ENCODE peak calls at places on chromosomes 11 and 22, in five cellular contexts. N is endothelial cell of umbilical vein, M is T47D, Z is type B pancreatic cell, S is NCI-H2081 treated with DMSO at 0.1 percent for 48 hours. K is an unnamed sample.

GRCh38 chr11:34318111-34319037 is 39.4 kb downstream of the ABTB2 start:
- DNase-seq in M (no peak), S (no peak), N (no peak), Z (no peak), K (no peak)

GRCh38 chr22:39179841-39180335 is 27.4 kb upstream of the CBX7 start:
- DNase-seq in M (no peak), S (no peak), N (no peak), Z (no peak), K (no peak)

GRCh38 chr22:20141186-20142077 is 9.4 kb downstream of the CCDC188 start:
- DNase-seq in S (no peak), M (no peak), N (no peak), Z (no peak), K (no peak)

GRCh38 chr11:128189823-128190222 is 397.5 kb downstream of the ETS1 start:
- DNase-seq in Z (no peak), S (no peak), M (no peak), N (no peak), K (no peak)

GRCh38 chr22:38867496-38868285 is 4.3 kb downstream of the CBX6 start:
- DNase-seq in S (no peak), Z (no peak), N (no peak), M (no peak), K (no peak)

GRCh38 chr11:26522912-26523610 is 49.0 kb downstream of the MUC15 start:
- DNase-seq in S (no peak), N (no peak), Z (no peak), M (no peak), K (no peak)

GRCh38 chr11:67240575-67241389 is 25.5 kb upstream of the GRK2 start:
- DNase-seq in S (no peak), M (no peak), N (peak; percentile 83), Z (no peak), K (no peak)

GRCh38 chr11:1460396-1460795 is 26.2 kb downstream of the MOB2 start:
- DNase-seq in Z (no peak), N (no peak), S (no peak), M (no peak), K (no peak)

GRCh38 chr11:100329352-100329751 is 357.7 kb upstream of the ARHGAP42 start:
- DNase-seq in M (no peak), N (no peak), S (no peak), Z (no peak), K (no peak)

GRCh38 chr22:22075382-22076163 is 93.0 kb upstream of the TOP3B start:
- DNase-seq in M (no peak), N (no peak), S (no peak), Z (no peak), K (no peak)

GRCh38 chr11:65329503-65329902 is 4.1 kb upstream of the DPF2 start:
- DNase-seq in M (no peak), S (no peak), N (no peak), Z (no peak), K (no peak)

GRCh38 chr22:37410174-37411055 is 16.9 kb downstream of the ELFN2 start:
- DNase-seq in M (no peak), N (no peak), Z (no peak), S (no peak), K (no peak)

GRCh38 chr11:61362542-61362875 is 335 bp downstream of the TMEM138 start:
- DNase-seq in N (no peak), M (no peak), S (no peak), Z (no peak), K (no peak)

GRCh38 chr11:2780850-2781412 is 81.1 kb upstream of the KCNQ1OT1 start:
- DNase-seq in S (no peak), N (no peak), M (no peak), Z (no peak), K (no peak)

GRCh38 chr11:115660072-115660805 is 156.0 kb upstream of the CADM1 start:
- DNase-seq in N (no peak), S (no peak), M (no peak), Z (no peak), K (no peak)

GRCh38 chr22:27435839-27436581 is 365.5 kb downstream of the MN1 start:
- DNase-seq in M (no peak), S (no peak), Z (no peak), N (peak; percentile 41), K (no peak)

GRCh38 chr11:71435278-71435951 is 12.8 kb downstream of the DHCR7 start:
- DNase-seq in Z (no peak), S (no peak), M (no peak), N (no peak), K (no peak)

GRCh38 chr11:64747961-64748715 is 4.2 kb upstream of the RASGRP2 start:
- DNase-seq in Z (no peak), M (no peak), S (no peak), N (no peak), K (no peak)

GRCh38 chr22:17213976-17214375 is 5.3 kb downstream of the ADA2 start:
- DNase-seq in M (no peak), N (peak; percentile 40), Z (no peak), S (no peak), K (no peak)

GRCh38 chr11:61754534-61755482 is 2.4 kb downstream of the MYRF start:
- DNase-seq in S (no peak), M (no peak), Z (no peak), N (no peak), K (no peak)

GRCh38 chr22:31377609-31378008 is 21.8 kb upstream of the DRG1 start:
- DNase-seq in Z (no peak), N (no peak), S (no peak), M (no peak), K (no peak)

GRCh38 chr11:127965947-127966668 is 621.2 kb downstream of the ETS1 start:
- DNase-seq in N (no peak), Z (no peak), S (no peak), M (no peak), K (no peak)

GRCh38 chr11:27357250-27357649 is 5.8 kb downstream of the CCDC34 start:
- DNase-seq in N (no peak), Z (no peak), S (peak; percentile 70), M (no peak), K (no peak)

GRCh38 chr11:66814678-66815077 is 28.6 kb upstream of the RCE1 start:
- DNase-seq in S (no peak), N (no peak), M (no peak), Z (no peak), K (no peak)

GRCh38 chr22:50141891-50142363 is 28.6 kb upstream of the PANX2 start:
- DNase-seq in M (no peak), Z (no peak), N (no peak), S (no peak), K (no peak)

GRCh38 chr11:48138222-48138621 is 78.4 kb upstream of the OR4B1 start:
- DNase-seq in M (no peak), S (no peak), N (no peak), Z (no peak), K (no peak)

GRCh38 chr11:13269775-13270174 is 7.8 kb upstream of the BMAL1 start:
- DNase-seq in Z (no peak), N (no peak), M (no peak), S (no peak), K (no peak)

GRCh38 chr11:7444582-7444981 is 40.7 kb upstream of the OLFML1 start:
- DNase-seq in Z (no peak), N (no peak), S (no peak), M (no peak), K (no peak)

GRCh38 chr11:98194611-98195010 is 826.1 kb upstream of the CNTN5 start:
- DNase-seq in S (no peak), M (no peak), N (no peak), Z (no peak), K (no peak)

GRCh38 chr11:94793822-94794221 is 25.7 kb downstream of the AMOTL1 start:
- DNase-seq in S (no peak), Z (no peak), N (no peak), M (no peak), K (no peak)

GRCh38 chr11:14668733-14669301 is 25.2 kb downstream of the PDE3B start:
- DNase-seq in N (no peak), M (no peak), S (no peak), Z (no peak), K (no peak)

GRCh38 chr11:58905141-58905715 is 34.1 kb upstream of the GLYATL1 start:
- DNase-seq in M (no peak), Z (peak; percentile 74), N (no peak), S (no peak), K (no peak)

GRCh38 chr22:29328055-29328454 is 12.6 kb upstream of the RASL10A start:
- DNase-seq in N (no peak), Z (no peak), S (no peak), M (no peak), K (no peak)

GRCh38 chr22:26672060-26672471 is 14.7 kb downstream of the MIAT start:
- DNase-seq in Z (no peak), S (no peak), M (no peak), N (no peak), K (no peak)

GRCh38 chr11:63537293-63538101 is 889 bp downstream of the PLAAT4 start:
- DNase-seq in M (peak; percentile 16), N (peak; percentile 8), Z (no peak), S (peak; percentile 38), K (no peak)

GRCh38 chr11:129949976-129950318 is 52.7 kb downstream of the PRDM10 start:
- DNase-seq in M (no peak), S (no peak), Z (no peak), N (no peak), K (no peak)

K was measured in osteocyte.